ENCODE peak calls at places on chromosomes 12 and 14, in five cellular contexts. F is CD8-positive, alpha-beta T cell; J is fibroblast of lung; S is CD8-positive, alpha-beta memory T cell; O is neural progenitor cell. T is an unnamed sample.

GRCh38 chr12:123049398-123050250 is 69.1 kb downstream of the ARL6IP4 start:
- DNase-seq in S (no peak), O (no peak), F (no peak), J (peak; percentile 53), T (no peak)

GRCh38 chr14:36721877-36722276 is 60.2 kb downstream of the PAX9 start:
- DNase-seq in F (no peak), J (no peak), S (no peak), O (no peak), T (no peak)

GRCh38 chr14:25178255-25178654 is 128.3 kb upstream of the STXBP6 start:
- DNase-seq in F (no peak), O (no peak), J (no peak), S (no peak), T (no peak)

GRCh38 chr12:53277981-53278380 is 9.9 kb downstream of the ESPL1 start:
- DNase-seq in F (no peak), J (no peak), O (no peak), S (no peak), T (no peak)

GRCh38 chr12:94815958-94816357 is 165.6 kb upstream of the TMCC3 start:
- DNase-seq in O (peak; percentile 90), J (no peak), S (no peak), F (no peak), T (peak; percentile 7)

GRCh38 chr14:32469388-32470160 is 140.5 kb downstream of the AKAP6 start:
- DNase-seq in S (no peak), F (no peak), J (peak; percentile 62), O (peak; percentile 49), T (no peak)

GRCh38 chr14:85579957-85580356 is 50.0 kb downstream of the FLRT2 start:
- DNase-seq in F (no peak), O (peak; percentile 14), J (peak; percentile 58), S (no peak), T (no peak)

GRCh38 chr14:93023039-93023438 is 92.7 kb downstream of the ITPK1 start:
- DNase-seq in S (no peak), O (no peak), F (no peak), J (no peak), T (no peak)

GRCh38 chr12:60684988-60685655 is 1089.3 kb downstream of the SLC16A7 start:
- DNase-seq in F (no peak), S (no peak), O (no peak), J (no peak), T (no peak)

GRCh38 chr12:113232787-113233585 is 11.7 kb downstream of the TPCN1 start:
- DNase-seq in F (peak; percentile 76), S (peak; percentile 82), O (peak; percentile 57), J (peak; percentile 82), T (no peak)

GRCh38 chr12:45570501-45570900 is 159.0 kb upstream of the ARID2 start:
- DNase-seq in J (no peak), S (no peak), O (no peak), F (no peak), T (no peak)

GRCh38 chr14:61898568-61898967 is 136.3 kb downstream of the SNAPC1 start:
- DNase-seq in O (no peak), F (no peak), S (no peak), J (no peak), T (no peak)

GRCh38 chr14:23362200-23362599 is 2.8 kb downstream of the EFS start:
- DNase-seq in F (no peak), J (peak; percentile 34), S (no peak), O (no peak), T (no peak)

GRCh38 chr12:115343601-115344000 is 659.6 kb upstream of the TBX3 start:
- DNase-seq in S (no peak), J (peak; percentile 15), F (no peak), O (no peak), T (no peak)

GRCh38 chr12:10540776-10541205 is 35.1 kb downstream of the EIF2S3B start:
- DNase-seq in F (no peak), O (no peak), J (peak; percentile 27), S (no peak), T (no peak)

GRCh38 chr14:49134940-49135339 is 451.2 kb downstream of the RPS29 start:
- DNase-seq in J (no peak), O (peak; percentile 29), S (no peak), F (no peak), T (no peak)

GRCh38 chr14:99565383-99565782 is 38.6 kb downstream of the CCDC85C start:
- DNase-seq in S (no peak), J (no peak), F (no peak), O (no peak), T (no peak)

GRCh38 chr12:107645630-107646333 is 39.8 kb upstream of the PWP1 start:
- DNase-seq in F (no peak), S (no peak), O (peak; percentile 93), J (peak; percentile 16), T (no peak)

GRCh38 chr12:29072631-29073030 is 76.4 kb upstream of the FAR2 start:
- DNase-seq in S (no peak), J (peak; percentile 28), O (peak; percentile 43), F (no peak), T (no peak)

GRCh38 chr14:104863923-104864266 is 1.2 kb upstream of the CEP170B start:
- DNase-seq in F (no peak), O (no peak), J (no peak), S (no peak), T (no peak)

GRCh38 chr12:114444422-114445279 is 38.7 kb upstream of the TBX5 start:
- DNase-seq in O (peak; percentile 75), S (no peak), F (no peak), J (peak; percentile 6), T (no peak)

GRCh38 chr12:83186437-83186836 is 499.7 kb downstream of the TMTC2 start:
- DNase-seq in O (no peak), F (no peak), S (no peak), J (no peak), T (no peak)

GRCh38 chr12:93025145-93026103 is 96.3 kb upstream of the EEA1 start:
- DNase-seq in S (peak; percentile 7), O (peak; percentile 36), J (peak; percentile 61), F (no peak), T (no peak)

GRCh38 chr12:22729431-22729830 is 104.5 kb downstream of the ETNK1 start:
- DNase-seq in J (no peak), F (no peak), O (no peak), S (no peak), T (no peak)

GRCh38 chr12:57181072-57181471 is 33.7 kb upstream of the LRP1-AS start:
- DNase-seq in J (no peak), S (no peak), O (no peak), F (no peak), T (no peak)

GRCh38 chr14:78754059-78754458 is 583.9 kb downstream of the NRXN3 start:
- DNase-seq in O (no peak), J (no peak), F (no peak), S (no peak), T (no peak)

GRCh38 chr14:78747809-78748208 is 577.6 kb downstream of the NRXN3 start:
- DNase-seq in F (no peak), S (no peak), O (no peak), J (no peak), T (no peak)

GRCh38 chr14:78758333-78758732 is 588.2 kb downstream of the NRXN3 start:
- DNase-seq in F (no peak), J (peak; percentile 34), O (peak; percentile 59), S (no peak), T (no peak)

DNA sequence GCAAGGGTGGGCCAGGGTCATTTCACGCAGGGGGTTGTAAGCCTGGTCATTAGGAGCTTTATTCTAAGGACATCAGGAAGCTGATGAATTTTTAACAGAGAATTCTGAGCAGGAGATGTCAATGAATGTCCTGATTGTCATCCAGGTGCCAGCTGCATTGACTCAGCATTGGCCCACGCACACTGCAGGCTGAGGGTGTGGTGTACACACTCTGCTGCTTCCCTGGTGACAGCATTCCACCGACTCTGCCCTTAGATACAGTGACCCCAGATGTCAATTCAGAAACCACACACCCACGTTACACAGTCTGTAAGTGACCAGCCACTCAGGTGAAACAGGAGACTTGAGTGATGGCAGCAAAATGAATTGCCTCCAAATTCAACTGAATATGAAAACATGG is 582.6 kb downstream of the NRXN3 start:
- DNase-seq in O (no peak), S (no peak), F (no peak), J (peak; percentile 43), T (no peak)
- H3K4me1 ChIP-seq in O (no peaks in the 10 kb centered on the region), S (no peaks in the 10 kb centered on the region), F (no peaks in the 10 kb centered on the region), J (no peaks in the 10 kb centered on the region), T (no peaks in the 10 kb centered on the region)

GRCh38 chr12:130557876-130558770 is 158.0 kb downstream of the RIMBP2 start:
- DNase-seq in F (no peak), J (no peak), O (peak; percentile 19), S (no peak), T (no peak)

GRCh38 chr12:130557201-130557600 is 158.9 kb downstream of the RIMBP2 start:
- DNase-seq in O (no peak), F (no peak), S (no peak), J (no peak), T (no peak)

GRCh38 chr12:130552483-130552996 is 163.6 kb downstream of the RIMBP2 start:
- DNase-seq in S (no peak), F (no peak), O (peak; percentile 62), J (no peak), T (no peak)

GRCh38 chr12:130556486-130557055 is 159.5 kb downstream of the RIMBP2 start:
- DNase-seq in O (no peak), J (no peak), F (no peak), S (no peak), T (no peak)

DNA sequence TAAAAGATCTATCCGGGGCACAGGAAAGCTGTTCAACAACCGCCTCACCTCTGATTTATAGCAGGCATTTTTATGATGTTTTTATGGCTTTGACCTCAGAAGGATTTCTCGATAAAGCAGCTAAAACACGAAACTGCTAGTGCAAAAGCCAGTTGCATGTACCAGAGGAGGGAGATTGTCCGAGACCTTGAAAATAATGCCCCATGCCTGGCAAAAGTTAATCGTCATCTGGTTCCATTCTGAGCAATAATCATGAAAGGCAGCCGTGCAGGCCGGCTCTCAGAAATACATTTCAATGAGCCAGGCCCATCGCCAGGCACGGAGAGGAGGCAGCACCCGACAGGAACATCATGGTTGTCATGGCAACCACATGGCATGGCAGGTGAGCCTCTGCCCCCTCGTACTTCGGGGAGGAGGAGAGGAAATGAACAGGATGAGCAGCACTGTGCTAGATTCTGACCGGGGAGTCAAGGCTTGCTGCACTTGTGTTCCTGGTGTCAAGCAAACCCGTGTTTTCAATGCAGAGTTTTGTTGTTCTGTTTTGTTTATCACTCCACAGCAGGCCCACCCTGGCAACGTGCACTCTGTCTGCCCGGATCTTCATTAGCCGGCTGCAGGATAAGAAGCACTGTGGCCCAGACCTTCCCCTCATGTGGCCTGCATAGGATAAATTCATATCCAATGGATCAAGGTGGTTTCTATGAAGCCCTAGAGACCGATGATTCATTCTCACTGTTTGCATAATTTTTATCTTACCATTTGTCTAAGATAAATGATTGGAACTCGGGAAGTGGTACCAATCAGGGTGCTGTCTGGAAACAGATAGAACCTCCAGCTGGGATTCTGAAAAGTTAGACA is 160.2 kb downstream of the RIMBP2 start:
- DNase-seq in S (no peak), O (no peak), J (no peak), F (no peak), T (no peak)
- H3K4me3 ChIP-seq in S (no peak overlapping the region), O (no peak overlapping the region), J (no peak overlapping the region), F (no peak overlapping the region), T (no peak overlapping the region)

DNA sequence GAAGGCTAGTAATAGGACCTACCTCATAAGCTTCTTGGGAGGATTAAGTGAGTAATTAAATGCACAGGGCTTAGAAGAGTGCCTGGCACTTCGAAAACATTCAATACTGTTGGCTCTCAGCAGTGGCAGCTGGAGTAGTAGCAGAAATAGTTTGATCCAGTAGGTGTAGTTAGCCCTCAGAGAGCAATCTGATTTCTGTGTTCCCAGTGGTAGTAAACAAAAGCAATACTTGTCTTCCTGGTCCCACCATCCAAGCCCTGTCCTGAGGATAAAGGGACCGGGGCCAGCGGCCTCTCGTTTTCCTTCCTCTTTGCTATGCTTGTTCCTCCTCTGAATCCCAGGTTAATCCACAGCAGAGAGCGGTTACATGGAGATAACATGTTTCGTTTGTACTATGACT is 131.6 kb downstream of the SAMD4A start:
- DNase-seq in F (no peak), J (no peak), O (no peak), S (no peak), T (no peak)
- H3K4me1 ChIP-seq in F (no peaks in the 10 kb centered on the region), J (no peaks in the 10 kb centered on the region), O (peaks cover 7% of the 10 kb centered on the region), S (no peaks in the 10 kb centered on the region), T (peaks cover 34% of the 10 kb centered on the region)

GRCh38 chr12:59636945-59637656 is 41.3 kb downstream of the SLC16A7 start:
- DNase-seq in S (no peak), J (no peak), O (peak; percentile 5), F (no peak), T (no peak)
- H3K4me3 ChIP-seq in S (no peak overlapping the region), J (no peak overlapping the region), O (no peak overlapping the region), F (no peak overlapping the region), T (no peak overlapping the region)